ENCODE peak calls at places on chromosome 20, in four cellular contexts. H is GM12878, E is GM12891, F is K562. S is an unnamed sample.
A peak's percentile ranks its signal among the peaks of the same experiment; 100 is the strongest.

GRCh38 chr20:60984666-60985065 is 267.4 kb upstream of the CDH4 start:
- DNase-seq in H (no peak), E (no peak), F (no peak), S (no peak)

GRCh38 chr20:14336667-14337066 is 745 bp downstream of the FLRT3 start:
- DNase-seq in H (no peak), E (no peak), F (no peak), S (no peak)

GRCh38 chr20:41078329-41078728 is 49.7 kb downstream of the TOP1 start:
- DNase-seq in H (peak; percentile 21), E (no peak), F (peak; percentile 24), S (no peak)

GRCh38 chr20:35283441-35284266 is 918 bp downstream of the EIF6 start:
- DNase-seq in H (no peak), E (no peak), F (no peak), S (peak; percentile 40)

GRCh38 chr20:32017711-32018251 is 7.5 kb downstream of the CCM2L start:
- DNase-seq in H (no peak), E (peak; percentile 53), F (peak; percentile 62), S (no peak)

GRCh38 chr20:45976132-45976531 is 4.1 kb upstream of the ZNF335 start:
- DNase-seq in H (no peak), E (no peak), F (peak; percentile 38), S (no peak)

GRCh38 chr20:58146761-58147160 is 81.7 kb downstream of the ANKRD60 start:
- DNase-seq in H (no peak), E (no peak), F (no peak), S (no peak)

GRCh38 chr20:16803965-16804792 is 56.0 kb downstream of the OTOR start:
- DNase-seq in H (no peak), E (peak; percentile 22), F (peak; percentile 52), S (peak; percentile 12)

GRCh38 chr20:59880198-59880597 is 53.2 kb downstream of the SYCP2 start:
- DNase-seq in H (no peak), E (no peak), F (no peak), S (no peak)

GRCh38 chr20:20663841-20664240 is 48.6 kb downstream of the RALGAPA2 start:
- DNase-seq in H (no peak), E (no peak), F (no peak), S (no peak)

GRCh38 chr20:20664795-20665194 is 47.6 kb downstream of the RALGAPA2 start:
- DNase-seq in H (no peak), E (no peak), F (peak; percentile 21), S (peak; percentile 37)

GRCh38 chr20:20665933-20666332 is 46.5 kb downstream of the RALGAPA2 start:
- DNase-seq in H (no peak), E (no peak), F (no peak), S (no peak)

GRCh38 chr20:20666359-20666758 is 46.1 kb downstream of the RALGAPA2 start:
- DNase-seq in H (no peak), E (no peak), F (no peak), S (no peak)

GRCh38 chr20:20665200-20665599 is 47.2 kb downstream of the RALGAPA2 start:
- DNase-seq in H (no peak), E (no peak), F (no peak), S (no peak)
- TF ChIP-seq SPI1 in H (no peak), E (no peak), F (no peak), S (no peak)

DNA sequence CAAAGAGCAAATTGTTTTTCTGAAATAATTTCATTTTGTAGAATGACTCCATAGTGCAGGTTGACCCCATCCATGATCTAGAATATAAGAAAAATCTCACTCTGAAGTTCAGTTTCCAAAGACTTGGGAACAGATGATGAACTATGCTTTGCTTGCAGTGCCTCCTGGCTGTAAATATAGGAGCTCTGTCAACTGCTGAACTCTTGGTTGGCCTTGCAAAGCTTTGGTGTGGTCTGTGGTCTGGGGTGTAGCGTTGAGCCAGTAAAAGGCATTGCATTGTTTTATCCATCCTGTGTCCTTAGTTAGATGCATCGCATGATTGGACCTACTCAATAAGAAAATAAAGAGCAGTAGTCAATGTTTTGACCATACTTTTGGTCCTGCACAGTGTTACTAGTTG is 104.0 kb downstream of the PLCB4 start:
- DNase-seq in H (no peak), E (no peak), F (peak; percentile 16), S (no peak)
- TF ChIP-seq SPI1 in H (no peak), E (no peak), F (no peak), S (no peak)

GRCh38 chr20:20360464-20360863 is 7.4 kb upstream of the INSM1 start:
- DNase-seq in H (no peak), E (no peak), F (peak; percentile 48), S (peak; percentile 42)
- TF ChIP-seq SPI1 in H (no peak), E (no peak), F (no peak), S (no peak)

DNA sequence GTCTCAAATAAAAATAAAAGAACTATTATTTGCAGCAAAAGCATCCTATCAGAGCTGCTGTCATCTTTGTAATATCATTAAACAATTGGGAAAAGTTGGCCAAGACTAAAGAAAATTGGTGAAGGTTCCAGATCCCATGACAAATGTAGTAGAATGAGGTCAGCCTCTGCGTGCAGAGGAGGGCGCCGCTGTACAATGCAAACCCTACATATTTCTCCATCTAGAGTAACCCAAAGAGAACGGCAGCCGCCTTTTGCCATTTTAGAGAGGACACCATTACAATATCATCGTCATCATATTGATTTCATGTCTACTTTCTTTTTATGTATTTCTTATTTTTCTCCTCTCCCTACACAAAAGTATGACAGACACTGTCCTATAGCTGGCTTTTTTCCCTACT is 59.5 kb downstream of the ZMYND8 start:
- DNase-seq in H (no peak), E (no peak), F (peak; percentile 41), S (no peak)
- TF ChIP-seq SPI1 in H (no peak), E (no peak), F (no peak), S (no peak)

GRCh38 chr20:13130707-13131103 is 90.4 kb upstream of the ISM1 start:
- DNase-seq in H (no peak), E (no peak), F (no peak), S (no peak)
- TF ChIP-seq SPI1 in H (no peak), E (no peak), F (no peak), S (no peak)

DNA sequence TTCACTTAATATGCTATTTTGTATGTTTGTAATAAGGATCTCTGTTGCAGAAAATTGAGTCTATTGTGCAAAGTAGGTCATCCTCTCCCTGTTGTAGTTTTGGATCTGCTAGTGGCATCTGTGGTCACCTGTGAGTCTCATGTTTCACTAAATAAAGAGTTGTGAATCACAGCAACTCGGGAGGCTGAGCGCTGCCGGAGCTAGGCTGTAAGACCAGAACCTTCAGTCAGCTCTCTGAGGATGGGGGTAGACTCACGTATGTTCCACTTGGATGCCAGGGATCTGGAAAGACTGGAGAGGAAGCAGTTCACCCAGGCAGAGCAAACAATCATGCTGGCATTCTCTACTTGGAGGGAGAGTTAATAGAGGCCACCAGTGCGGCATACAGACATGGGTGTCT is 187.3 kb upstream of the FOXA2 start:
- DNase-seq in H (no peak), E (no peak), F (no peak), S (no peak)
- TF ChIP-seq SPI1 in H (no peak), E (no peak), F (no peak), S (no peak)

S was measured in HL-60.